ENCODE peak calls at places on chromosomes 6 and 20, in ten cellular contexts. V is RPMI7951; P is RPMI8226; B is omental fat pad; Q is effector memory CD4-positive, alpha-beta T cell; E is retina; H is NCI-H187 treated with DMSO at 0.1 percent for 48 hours; X is LoVo; W is T-cell; T is T-helper 2 cell. F is an unnamed sample.

GRCh38 chr6:129440691-129441090 is 269.3 kb downstream of the ARHGAP18 start:
- DNase-seq in E (peak), P (no peak), W (no peak), T (peak), H (no peak), X (no peak), V (peak), B (no peak), Q (no peak), F (no peak)

GRCh38 chr20:6768228-6769185 is 1.0 kb downstream of the BMP2 start:
- DNase-seq in W (no peak), T (no peak), H (no peak), P (no peak), X (peak), E (no peak), B (no peak), V (peak), Q (no peak), F (no peak)

GRCh38 chr20:16415079-16415478 is 158.2 kb downstream of the KIF16B start:
- DNase-seq in B (no peak), V (no peak), E (no peak), H (no peak), P (no peak), X (no peak), T (no peak), Q (no peak), W (no peak), F (no peak)

GRCh38 chr6:76166297-76166696 is 93.8 kb upstream of the IMPG1 start:
- DNase-seq in Q (no peak), P (no peak), B (no peak), V (no peak), T (no peak), H (no peak), E (no peak), X (no peak), W (no peak), F (no peak)

GRCh38 chr20:23111944-23112342 is 25.8 kb upstream of the CD93 start:
- DNase-seq in Q (no peak), V (no peak), X (no peak), W (no peak), H (no peak), T (no peak), B (no peak), E (no peak), P (no peak), F (no peak)

GRCh38 chr20:51480507-51481270 is 61.8 kb downstream of the NFATC2 start:
- DNase-seq in B (no peak), X (no peak), V (no peak), P (no peak), H (no peak), W (no peak), E (no peak), T (peak), Q (peak), F (no peak)

GRCh38 chr20:3753098-3753497 is 14.5 kb downstream of the ADISSP start:
- DNase-seq in T (peak), X (peak), P (peak), B (peak), V (peak), W (peak), H (peak), Q (no peak), E (peak), F (peak)

GRCh38 chr6:4346659-4347333 is 211.4 kb upstream of the ECI2 start:
- DNase-seq in T (no peak), V (no peak), Q (no peak), B (no peak), H (no peak), W (no peak), P (no peak), X (no peak), E (no peak), F (no peak)

GRCh38 chr6:167757291-167757690 is 69.4 kb upstream of the AFDN start:
- DNase-seq in P (no peak), H (no peak), W (no peak), T (no peak), E (no peak), Q (no peak), B (no peak), X (no peak), V (no peak), F (no peak)

GRCh38 chr6:18493421-18493891 is 106.3 kb downstream of the RNF144B start:
- DNase-seq in B (no peak), Q (no peak), W (no peak), H (no peak), E (no peak), P (no peak), V (no peak), X (no peak), T (no peak), F (no peak)

GRCh38 chr20:48788486-48789072 is 39.2 kb downstream of the PREX1 start:
- DNase-seq in E (no peak), W (no peak), V (no peak), H (no peak), T (no peak), Q (no peak), B (no peak), P (peak), X (no peak), F (no peak)

GRCh38 chr6:16855460-16855859 is 94.2 kb upstream of the ATXN1 start:
- DNase-seq in E (no peak), X (no peak), H (no peak), V (no peak), W (no peak), B (no peak), T (no peak), P (no peak), Q (no peak), F (no peak)

GRCh38 chr6:138971601-138972000 is 16.5 kb downstream of the REPS1 start:
- DNase-seq in P (no peak), V (no peak), W (no peak), X (no peak), H (no peak), Q (no peak), E (no peak), B (no peak), T (no peak), F (no peak)

GRCh38 chr6:44262467-44263356 is 2.6 kb downstream of the NFKBIE start:
- DNase-seq in E (no peak), B (no peak), X (no peak), P (no peak), V (peak), W (no peak), H (no peak), Q (no peak), T (no peak), F (peak)

GRCh38 chr6:7769702-7770101 is 43.8 kb downstream of the BMP6 start:
- DNase-seq in T (no peak), H (no peak), Q (no peak), P (no peak), B (no peak), E (no peak), W (no peak), X (no peak), V (peak), F (no peak)

GRCh38 chr6:47629954-47630353 is 68.4 kb upstream of the ADGRF4 start:
- DNase-seq in B (no peak), E (no peak), Q (no peak), X (no peak), V (no peak), W (no peak), T (no peak), H (no peak), P (no peak), F (no peak)

F was measured in naive thymus-derived CD8-positive, alpha-beta T cell.